ENCODE peak calls at places on chromosomes 11 and 22, in four cellular contexts. U is HFFc6, K is pancreas, D is choroid plexus epithelial cell. N is an unnamed sample.
A peak's percentile ranks its signal among the peaks of the same experiment; 100 is the strongest.

GRCh38 chr22:49072996-49073645 is 754.6 kb downstream of the BRD1 start:
- DNase-seq in U (no peak), K (no peak), D (no peak), N (no peak)

GRCh38 chr11:93020248-93021088 is 51.0 kb downstream of the MTNR1B start:
- DNase-seq in U (peak; percentile 54), K (no peak), D (peak; percentile 94), N (no peak)

GRCh38 chr22:20495861-20496681 is 476 bp upstream of the KLHL22 start:
- DNase-seq in U (peak; percentile 77), K (peak; percentile 94), D (peak; percentile 91), N (peak; percentile 93)

GRCh38 chr11:35087648-35088047 is 51.3 kb upstream of the CD44 start:
- DNase-seq in U (no peak), K (no peak), D (no peak), N (no peak)

GRCh38 chr22:37075046-37075445 is 23.5 kb downstream of the KCTD17 start:
- DNase-seq in U (no peak), K (no peak), D (no peak), N (no peak)

GRCh38 chr11:46277313-46277622 is 194 bp upstream of the CREB3L1 start:
- DNase-seq in U (peak; percentile 47), K (no peak), D (peak; percentile 70), N (peak; percentile 61)

GRCh38 chr22:31449521-31449920 is 40.1 kb downstream of the EIF4ENIF1 start:
- DNase-seq in U (no peak), K (no peak), D (no peak), N (no peak)

GRCh38 chr11:102256251-102256650 is 61.0 kb upstream of the BIRC3 start:
- DNase-seq in U (peak; percentile 76), K (no peak), D (peak; percentile 80), N (no peak)

GRCh38 chr22:27961680-27962079 is 42.6 kb upstream of the PITPNB start:
- DNase-seq in U (no peak), K (no peak), D (no peak), N (no peak)

GRCh38 chr22:26385164-26385563 is 43.9 kb upstream of the ASPHD2 start:
- DNase-seq in U (no peak), K (no peak), D (no peak), N (no peak)

GRCh38 chr11:45517171-45517770 is 148.2 kb downstream of the CHST1 start:
- DNase-seq in U (no peak), K (no peak), D (no peak), N (no peak)

GRCh38 chr11:112610996-112611795 is 350.0 kb upstream of the NCAM1 start:
- DNase-seq in U (no peak), K (no peak), D (peak; percentile 11), N (no peak)

GRCh38 chr22:38843201-38843715 is 570 bp downstream of the NPTXR start:
- DNase-seq in U (peak; percentile 24), K (peak; percentile 70), D (peak; percentile 79), N (no peak)

GRCh38 chr22:48718818-48719500 is 1108.7 kb downstream of the BRD1 start:
- DNase-seq in U (no peak), K (no peak), D (no peak), N (no peak)

GRCh38 chr11:100735949-100736675 is 49.0 kb downstream of the ARHGAP42 start:
- DNase-seq in U (no peak), K (no peak), D (peak; percentile 86), N (no peak)

GRCh38 chr11:8714622-8715225 is 32.1 kb downstream of the RPL27A start:
- DNase-seq in U (no peak), K (no peak), D (no peak), N (no peak)

GRCh38 chr11:31813242-31813960 is 2.3 kb upstream of the PAX6 start:
- DNase-seq in U (no peak), K (no peak), D (no peak), N (no peak)

GRCh38 chr22:19962246-19962908 is 20.8 kb upstream of the TXNRD2 start:
- DNase-seq in U (peak; percentile 60), K (peak; percentile 90), D (peak; percentile 87), N (peak; percentile 64)

GRCh38 chr11:5083602-5084001 is 14.2 kb downstream of the OR52E1 start:
- DNase-seq in U (no peak), K (no peak), D (no peak), N (no peak)

GRCh38 chr11:47345890-47346563 is 6.5 kb downstream of the MYBPC3 start:
- DNase-seq in U (no peak), K (no peak), D (no peak), N (no peak)

GRCh38 chr11:19102521-19102900 is 14.5 kb upstream of the ZDHHC13 start:
- DNase-seq in U (no peak), K (no peak), D (no peak), N (no peak)

GRCh38 chr22:21942407-21942895 is 10.2 kb downstream of the PPM1F start:
- DNase-seq in U (peak; percentile 86), K (no peak), D (peak; percentile 87), N (peak; percentile 90)

GRCh38 chr11:86176165-86176884 is 68.2 kb upstream of the EED start:
- DNase-seq in U (peak; percentile 36), K (no peak), D (peak; percentile 54), N (no peak)

GRCh38 chr22:11066458-11067285 is 4461.3 kb upstream of the OR11H1 start:
- DNase-seq in U (no peak), K (no peak), D (no peak), N (no peak)

GRCh38 chr11:117045956-117046355 is 52.3 kb downstream of the SIK3 start:
- DNase-seq in U (no peak), K (no peak), D (no peak), N (no peak)

GRCh38 chr11:9039194-9039593 is 35.4 kb upstream of the NRIP3 start:
- DNase-seq in U (no peak), K (no peak), D (peak; percentile 72), N (no peak)

GRCh38 chr11:129888451-129888850 is 6.9 kb downstream of the NFRKB start:
- DNase-seq in U (no peak), K (no peak), D (no peak), N (no peak)

GRCh38 chr11:83862691-83863090 is 576.5 kb upstream of the CCDC90B start:
- DNase-seq in U (no peak), K (no peak), D (no peak), N (no peak)

GRCh38 chr22:26679003-26679629 is 21.7 kb downstream of the MIAT start:
- DNase-seq in U (peak; percentile 71), K (peak; percentile 66), D (peak; percentile 85), N (peak; percentile 77)

GRCh38 chr22:20025401-20026203 is 4.7 kb downstream of the TANGO2 start:
- DNase-seq in U (no peak), K (no peak), D (no peak), N (no peak)

GRCh38 chr11:112225753-112226061 is 521 bp upstream of the PTS start:
- DNase-seq in U (peak; percentile 75), K (no peak), D (peak; percentile 73), N (no peak)

GRCh38 chr11:85740464-85741400 is 54.7 kb upstream of the CCDC89 start:
- DNase-seq in U (no peak), K (no peak), D (no peak), N (no peak)

GRCh38 chr11:69962152-69962551 is 116.0 kb upstream of the ANO1 start:
- DNase-seq in U (no peak), K (no peak), D (no peak), N (no peak)

N was measured in heart right ventricle.